ENCODE peak calls at places on chromosome 11, in nine cellular contexts. V is A549, J is HCT116, K is choroid plexus epithelial cell, Y is hepatocyte, P is GM23338, A is fibroblast of mammary gland, U is cardiac fibroblast, N is thoracic aorta. S is an unnamed sample.

GRCh38 chr11:129972596-129972995 is 30.0 kb downstream of the PRDM10 start:
- DNase-seq in Y (no peak), A (no peak), U (no peak), N (no peak), V (no peak), J (no peak), P (peak), K (no peak), S (no peak)

GRCh38 chr11:17350455-17351170 is 987 bp upstream of the NCR3LG1 start:
- DNase-seq in P (no peak), A (peak), V (no peak), J (no peak), Y (no peak), K (no peak), U (peak), N (no peak), S (no peak)

GRCh38 chr11:128453444-128454336 is 133.7 kb downstream of the ETS1 start:
- DNase-seq in J (no peak), U (peak), V (no peak), P (no peak), K (peak), N (peak), A (peak), Y (peak), S (no peak)

GRCh38 chr11:5043385-5043784 is 2.9 kb upstream of the OR52J3 start:
- DNase-seq in U (peak), V (no peak), N (no peak), K (peak), A (peak), Y (no peak), P (no peak), J (no peak), S (no peak)

GRCh38 chr11:66142370-66143263 is 72.5 kb downstream of the PACS1 start:
- DNase-seq in P (no peak), V (peak), U (peak), J (peak), N (no peak), A (no peak), Y (peak), K (no peak), S (no peak)

GRCh38 chr11:73157141-73158010 is 15.3 kb upstream of the FCHSD2 start:
- DNase-seq in U (peak), A (peak), N (peak), P (no peak), V (no peak), J (no peak), K (peak), Y (peak), S (peak)

GRCh38 chr11:6548641-6549040 is 51.6 kb downstream of the DNHD1 start:
- DNase-seq in V (no peak), K (no peak), U (no peak), J (no peak), P (no peak), A (no peak), N (no peak), Y (no peak), S (no peak)

GRCh38 chr11:113408206-113408605 is 20.6 kb downstream of the ANKK1 start:
- DNase-seq in V (no peak), N (no peak), Y (no peak), P (no peak), U (no peak), J (no peak), K (no peak), A (no peak), S (no peak)

GRCh38 chr11:70173018-70173417 is 30.1 kb upstream of the FADD start:
- DNase-seq in P (no peak), A (no peak), J (no peak), Y (no peak), N (no peak), K (peak), U (peak), V (no peak), S (no peak)

GRCh38 chr11:57373146-57373545 is 7.8 kb downstream of the PRG3 start:
- DNase-seq in V (no peak), J (no peak), N (no peak), Y (no peak), A (no peak), P (no peak), U (no peak), K (no peak), S (no peak)

GRCh38 chr11:125284209-125284608 is 119.7 kb downstream of the PKNOX2 start:
- DNase-seq in P (no peak), J (no peak), Y (no peak), K (no peak), N (no peak), A (no peak), V (no peak), U (no peak), S (no peak)

GRCh38 chr11:16925495-16926065 is 88.6 kb downstream of the PLEKHA7 start:
- DNase-seq in V (peak), A (no peak), U (peak), N (no peak), P (peak), K (peak), J (peak), Y (peak), S (no peak)

GRCh38 chr11:112655386-112655785 is 305.8 kb upstream of the NCAM1 start:
- DNase-seq in J (no peak), Y (peak), A (peak), U (peak), N (peak), K (peak), V (no peak), P (no peak), S (no peak)

GRCh38 chr11:122872046-122872445 is 10.5 kb upstream of the JHY start:
- DNase-seq in U (no peak), J (no peak), Y (no peak), A (no peak), V (no peak), N (no peak), K (no peak), P (peak), S (no peak)

GRCh38 chr11:60777572-60777971 is 7.6 kb upstream of the MS4A10 start:
- DNase-seq in Y (no peak), J (no peak), A (peak), V (peak), U (peak), P (no peak), K (peak), N (no peak), S (no peak)

GRCh38 chr11:100918551-100919500 is 210.8 kb downstream of the PGR start:
- DNase-seq in N (no peak), V (no peak), P (no peak), K (peak), J (no peak), A (no peak), U (peak), Y (no peak), S (no peak)

GRCh38 chr11:121449626-121450025 is 2.5 kb upstream of the SORL1 start:
- DNase-seq in A (no peak), N (no peak), K (no peak), J (no peak), Y (no peak), V (no peak), P (no peak), U (no peak), S (no peak)

GRCh38 chr11:30128269-30128932 is 102.4 kb upstream of the FSHB start:
- DNase-seq in P (peak), A (peak), J (peak), K (peak), V (peak), N (no peak), Y (peak), U (peak), S (peak)

GRCh38 chr11:65181569-65182257 is at the start of gene CAPN1:
- DNase-seq in P (peak), A (peak), Y (peak), J (peak), N (peak), K (peak), V (peak), U (peak), S (peak)

GRCh38 chr11:2366733-2367132 is 10.4 kb upstream of the CD81 start:
- DNase-seq in K (no peak), V (no peak), Y (no peak), J (no peak), U (no peak), A (no peak), P (no peak), N (no peak), S (no peak)

GRCh38 chr11:11113676-11114075 is 239.4 kb downstream of the CSNK2A3 start:
- DNase-seq in V (no peak), N (no peak), K (no peak), P (no peak), J (no peak), U (no peak), Y (no peak), A (no peak), S (peak)

GRCh38 chr11:110818032-110818687 is 105.9 kb upstream of the ARHGAP20 start:
- DNase-seq in U (peak), P (no peak), V (no peak), K (peak), J (peak), A (peak), N (no peak), Y (peak), S (no peak)

DNA sequence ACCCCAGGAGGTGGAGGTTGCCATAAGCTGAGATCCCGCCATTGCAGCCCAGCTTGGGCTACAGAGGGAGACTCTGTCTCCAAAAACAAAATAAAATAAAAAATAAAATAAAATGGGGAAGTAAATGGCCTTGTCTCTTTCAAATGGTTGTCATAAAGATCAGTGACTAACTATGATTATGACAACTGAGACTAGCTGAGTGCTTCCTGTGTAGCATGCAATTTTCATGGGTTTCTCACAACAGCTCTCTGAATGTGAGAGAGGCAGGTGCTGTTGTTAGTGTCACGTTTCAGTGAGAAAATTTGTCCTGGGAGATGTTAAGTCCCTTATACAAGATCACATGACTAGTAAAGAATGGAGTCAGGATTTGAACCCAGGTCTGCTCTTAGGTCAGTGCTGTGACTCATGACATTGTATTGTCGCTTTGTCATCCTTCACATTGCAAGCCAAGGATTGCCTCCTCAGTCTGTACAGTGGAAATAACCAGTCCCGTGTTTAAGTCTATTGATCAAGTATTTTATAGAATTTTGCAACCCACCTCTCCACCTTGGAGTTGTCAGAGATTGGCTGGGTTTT is 163.3 kb upstream of the CCDC90B start:
- DNase-seq in K (no peak), N (no peak), U (no peak), V (no peak), J (no peak), Y (no peak), A (peak), P (no peak), S (peak)
- H3K4me3 ChIP-seq in K (no peak), N (no peak), U (no peak), V (no peak), J (no peak), Y (no peak), A (no peak), P (no peak), S (no peak)

DNA sequence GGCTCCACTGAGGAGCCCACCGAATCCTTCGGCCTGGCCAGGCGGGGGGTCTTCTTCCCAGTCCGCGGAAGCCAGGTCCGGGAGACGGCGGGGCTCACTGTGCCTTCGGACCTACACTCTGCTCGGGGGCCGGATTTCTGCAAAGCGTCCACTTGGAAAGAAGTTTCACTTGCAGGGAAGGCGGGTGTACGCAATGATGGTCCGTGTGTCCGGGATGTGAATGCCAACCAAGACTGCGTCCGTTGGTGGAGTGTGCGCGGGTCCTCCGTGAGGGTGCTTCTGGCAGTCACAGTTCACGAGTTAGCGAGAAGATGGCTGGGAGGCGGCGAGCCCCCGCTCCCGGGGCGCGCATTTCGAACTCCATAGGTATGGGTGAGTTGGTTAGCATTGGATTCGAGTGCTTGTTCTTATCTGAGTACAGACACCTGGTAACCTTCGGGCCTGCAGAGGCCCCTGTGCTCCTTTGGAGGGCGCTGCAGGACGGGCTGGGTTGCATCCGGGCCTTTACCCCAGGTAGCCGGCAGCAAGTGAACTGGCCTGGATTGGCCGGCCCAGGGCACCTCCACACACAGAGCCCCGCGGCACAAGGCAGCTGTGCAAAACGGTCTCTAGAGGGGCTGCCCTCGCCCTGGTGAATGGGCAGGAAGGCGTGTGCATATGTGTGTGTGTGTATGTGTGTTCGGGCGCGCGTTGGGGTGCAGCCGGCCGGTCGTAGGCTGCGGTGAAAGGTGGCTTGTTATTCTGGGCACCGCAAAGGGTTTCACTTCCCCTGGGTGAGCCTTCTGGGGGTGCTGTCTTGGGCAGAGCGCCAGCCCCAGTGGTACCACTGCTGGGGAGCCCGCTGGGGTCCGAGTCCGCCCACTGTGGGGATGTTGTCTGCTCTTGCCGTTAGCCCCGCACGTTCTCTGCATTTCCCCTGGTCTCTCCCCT is 13.3 kb upstream of the CYP2R1 start:
- DNase-seq in J (no peak), N (no peak), Y (peak), A (peak), V (peak), U (peak), P (peak), K (peak), S (peak)
- TF ChIP-seq CTCF in J (peak), N (peak), Y (peak), A (peak), V (no peak), U (peak), P (peak), K (peak), S (peak)

GRCh38 chr11:95563859-95564258 is 225.7 kb downstream of the FAM76B start:
- DNase-seq in P (no peak), A (no peak), K (peak), J (no peak), U (no peak), Y (no peak), V (no peak), N (no peak), S (no peak)
- H3K4me3 ChIP-seq in P (no peak), A (no peak), K (no peak), J (no peak), U (no peak), Y (no peak), V (no peak), N (no peak), S (no peak)

DNA sequence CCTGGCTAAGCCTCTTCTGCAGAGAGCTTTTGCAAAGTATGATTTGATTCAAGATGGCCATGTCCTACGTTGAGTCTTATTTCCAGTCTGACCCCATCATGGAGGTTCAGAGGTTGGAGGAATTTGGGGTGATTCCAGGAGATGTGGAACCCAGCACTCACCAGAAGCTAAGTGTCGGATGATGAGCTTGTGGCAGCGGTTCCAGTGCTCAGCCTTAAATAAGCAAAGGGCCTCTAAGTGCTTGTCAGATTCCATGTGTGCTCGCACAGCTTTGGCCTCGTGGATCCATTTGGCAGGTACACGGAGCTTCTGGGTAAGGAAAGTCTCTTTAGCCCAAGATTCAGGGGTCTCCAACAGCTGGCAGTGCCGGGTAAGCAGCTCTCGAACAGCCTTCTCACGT is 11.9 kb upstream of the CHRNA10 start:
- DNase-seq in K (no peak), U (no peak), V (no peak), A (no peak), N (no peak), P (no peak), Y (no peak), J (no peak), S (no peak)
- TF ChIP-seq CTCF in K (peak), U (no peak), V (no peak), A (no peak), N (no peak), P (no peak), Y (no peak), J (peak), S (no peak)

GRCh38 chr11:86214710-86215109 is 29.8 kb upstream of the EED start:
- DNase-seq in V (no peak), U (peak), P (no peak), K (no peak), Y (no peak), N (no peak), J (no peak), A (no peak), S (peak)

GRCh38 chr11:86220654-86221053 is 23.9 kb upstream of the EED start:
- DNase-seq in N (no peak), Y (no peak), U (no peak), A (no peak), J (no peak), K (no peak), P (no peak), V (no peak), S (peak)

GRCh38 chr11:86222081-86222480 is 22.5 kb upstream of the EED start:
- DNase-seq in N (no peak), V (no peak), U (peak), A (no peak), J (no peak), Y (no peak), K (no peak), P (no peak), S (no peak)

GRCh38 chr11:86219291-86220193 is 25.0 kb upstream of the EED start:
- DNase-seq in A (no peak), N (no peak), K (no peak), U (peak), Y (no peak), J (no peak), V (no peak), P (no peak), S (peak)

GRCh38 chr11:86218125-86219081 is 26.1 kb upstream of the EED start:
- DNase-seq in A (peak), K (peak), N (no peak), J (peak), V (peak), U (peak), Y (peak), P (peak), S (peak)
- H3K4me3 ChIP-seq in A (peak), K (peak), N (peak), J (peak), V (peak), U (no peak), Y (no peak), P (no peak), S (peak)

DNA sequence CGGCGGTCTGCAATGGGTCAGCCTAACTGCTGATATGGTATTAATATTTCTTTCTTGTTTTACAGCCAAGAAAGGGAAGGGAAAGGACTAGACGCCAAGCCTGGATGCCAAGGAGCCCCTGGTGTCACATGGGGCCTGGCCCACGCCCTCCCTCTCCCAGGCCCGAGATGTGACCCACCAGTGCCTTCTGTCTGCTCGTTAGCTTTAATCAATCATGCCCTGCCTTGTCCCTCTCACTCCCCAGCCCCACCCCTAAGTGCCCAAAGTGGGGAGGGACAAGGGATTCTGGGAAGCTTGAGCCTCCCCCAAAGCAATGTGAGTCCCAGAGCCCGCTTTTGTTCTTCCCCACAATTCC is 1.9 kb downstream of the MDK start:
- DNase-seq in K (no peak), A (no peak), J (no peak), U (no peak), N (no peak), P (no peak), Y (no peak), V (no peak), S (no peak)
- TF ChIP-seq CTCF in K (no peak), A (no peak), J (no peak), U (no peak), N (no peak), P (no peak), Y (no peak), V (no peak), S (no peak)

GRCh38 chr11:35419713-35420333 is 465 bp upstream of the SLC1A2 start:
- DNase-seq in P (peak), V (no peak), U (no peak), N (no peak), J (no peak), Y (no peak), A (peak), K (peak), S (no peak)
- H3K4me3 ChIP-seq in P (peak), V (peak), U (peak), N (peak), J (no peak), Y (peak), A (peak), K (peak), S (no peak)

GRCh38 chr11:518463-519202 is 11.6 kb upstream of the RNH1 start:
- DNase-seq in Y (peak), P (peak), A (peak), U (peak), N (peak), J (peak), K (peak), V (peak), S (peak)

GRCh38 chr11:515131-515530 is 8.1 kb upstream of the RNH1 start:
- DNase-seq in U (no peak), K (no peak), J (no peak), N (no peak), A (no peak), V (no peak), Y (no peak), P (no peak), S (no peak)

GRCh38 chr11:516400-516799 is 9.4 kb upstream of the RNH1 start:
- DNase-seq in P (no peak), V (no peak), J (no peak), U (no peak), Y (no peak), N (no peak), K (no peak), A (no peak), S (no peak)

GRCh38 chr11:521179-521688 is 14.1 kb downstream of the HRAS start:
- DNase-seq in U (peak), Y (no peak), P (no peak), J (no peak), A (no peak), N (no peak), K (no peak), V (no peak), S (no peak)

GRCh38 chr11:520428-521178 is 13.6 kb upstream of the RNH1 start:
- DNase-seq in J (no peak), U (no peak), Y (no peak), N (no peak), A (no peak), K (no peak), P (no peak), V (no peak), S (no peak)
- TF ChIP-seq CTCF in J (no peak), U (peak), Y (no peak), N (no peak), A (no peak), K (peak), P (no peak), V (no peak), S (no peak)